ENCODE peak calls at places on chromosomes 6 and 20, in five cellular contexts. S is sigmoid colon, F is stomach, I is ovary, Y is tibial nerve. R is an unnamed sample.

GRCh38 chr6:35099116-35099515 is 42.0 kb downstream of the TCP11 start:
- DNase-seq in S (no peak), F (no peak), I (no peak), Y (no peak), R (no peak)

GRCh38 chr6:128414943-128415342 is 105.5 kb downstream of the PTPRK start:
- DNase-seq in S (no peak), F (no peak), I (no peak), Y (no peak), R (no peak)

GRCh38 chr6:42756713-42757112 is 10.8 kb upstream of the TBCC start:
- DNase-seq in S (no peak), F (no peak), I (no peak), Y (no peak), R (no peak)

GRCh38 chr6:46787871-46788270 is 5.3 kb upstream of the MEP1A start:
- DNase-seq in S (no peak), F (no peak), I (no peak), Y (no peak), R (no peak)

GRCh38 chr6:16388488-16388887 is 150.1 kb downstream of the GMPR start:
- DNase-seq in S (no peak), F (no peak), I (no peak), Y (no peak), R (no peak)

GRCh38 chr6:41452763-41453162 is 93.4 kb upstream of the FOXP4 start:
- DNase-seq in S (no peak), F (no peak), I (no peak), Y (no peak), R (no peak)

GRCh38 chr6:89295981-89296380 is 19.1 kb downstream of the GABRR2 start:
- DNase-seq in S (no peak), F (no peak), I (no peak), Y (no peak), R (no peak)

GRCh38 chr6:34315780-34316179 is 67.0 kb upstream of the SMIM29 start:
- DNase-seq in S (no peak), F (no peak), I (no peak), Y (no peak), R (no peak)

GRCh38 chr6:106739387-106739786 is 110.0 kb downstream of the QRSL1 start:
- DNase-seq in S (peak; percentile 68), F (peak; percentile 84), I (no peak), Y (no peak), R (no peak)

DNA sequence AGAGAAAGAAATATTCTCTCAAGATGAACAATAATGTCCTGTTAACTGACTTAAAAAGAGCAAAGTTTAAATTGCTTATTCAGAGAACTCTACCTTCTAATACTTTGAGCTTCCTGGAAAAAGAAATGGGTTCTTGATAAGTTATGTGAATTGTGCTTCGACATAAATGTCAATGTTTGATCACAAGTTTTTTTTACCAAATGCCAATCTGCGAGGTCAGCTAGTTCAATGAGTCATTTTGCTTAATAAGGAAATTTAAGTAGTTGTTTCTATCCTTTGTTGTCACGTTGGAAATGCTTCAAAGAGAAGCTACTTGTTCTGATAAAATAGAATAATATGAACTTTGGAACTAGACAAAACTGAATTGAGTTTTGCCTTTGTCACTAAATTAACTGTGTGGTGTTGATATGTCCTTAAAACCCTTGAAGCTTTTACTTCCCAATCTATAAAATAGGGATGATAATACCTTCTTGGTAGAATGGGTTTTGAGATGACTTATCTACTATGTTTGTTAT is 642.1 kb upstream of the FLRT3 start:
- DNase-seq in S (no peak), F (no peak), I (no peak), Y (no peak), R (no peak)
- TF ChIP-seq EP300 in S (no peak), F (no peak), I (no peak), Y (no peak), R (no peak)

GRCh38 chr6:37169458-37170272 is at the start of gene PIM1:
- DNase-seq in S (peak; percentile 99), F (peak; percentile 99), I (peak; percentile 100), Y (peak; percentile 99), R (peak; percentile 100)
- TF ChIP-seq POLR2A in S (peak; percentile 79), F (peak; percentile 35), I (peak; percentile 90), Y (peak; percentile 44), R (peak; percentile 98)

DNA sequence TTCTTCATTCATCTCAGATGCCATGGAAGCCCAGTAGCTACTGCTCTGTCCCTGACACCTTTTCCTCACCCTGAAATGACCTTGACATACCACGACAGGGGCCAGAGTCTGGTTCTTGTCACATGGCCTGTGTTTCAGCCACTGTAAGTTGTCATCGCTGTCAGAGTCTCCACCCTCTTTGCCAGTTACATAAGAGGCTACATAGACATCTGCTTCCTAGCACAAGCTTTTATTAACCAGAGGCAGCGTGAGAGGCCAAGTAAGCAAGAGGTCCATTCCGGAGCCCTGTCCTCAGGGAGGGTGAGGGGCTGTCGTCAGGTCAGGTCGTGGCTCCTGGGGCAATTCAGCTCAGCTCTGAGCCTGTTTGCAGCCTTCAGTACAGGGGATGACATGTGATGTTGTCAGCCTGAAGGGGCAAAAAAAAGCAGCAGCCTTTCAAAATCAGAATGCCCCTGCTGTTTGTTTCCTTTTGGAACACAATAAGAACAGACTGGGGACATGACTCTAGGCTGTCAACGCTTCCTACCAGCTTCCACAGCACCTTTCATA is 146.3 kb downstream of the MTFR2 start:
- DNase-seq in S (peak; percentile 86), F (no peak), I (no peak), Y (no peak), R (no peak)
- TF ChIP-seq EP300 in S (peak; percentile 78), F (no peak), I (no peak), Y (peak; percentile 49), R (no peak)

GRCh38 chr6:83517500-83517899 is 5.2 kb downstream of the PRSS35 start:
- DNase-seq in S (no peak), F (no peak), I (no peak), Y (no peak), R (no peak)
- TF ChIP-seq POLR2A in S (no peak), F (no peak), I (no peak), Y (no peak), R (no peak)

DNA sequence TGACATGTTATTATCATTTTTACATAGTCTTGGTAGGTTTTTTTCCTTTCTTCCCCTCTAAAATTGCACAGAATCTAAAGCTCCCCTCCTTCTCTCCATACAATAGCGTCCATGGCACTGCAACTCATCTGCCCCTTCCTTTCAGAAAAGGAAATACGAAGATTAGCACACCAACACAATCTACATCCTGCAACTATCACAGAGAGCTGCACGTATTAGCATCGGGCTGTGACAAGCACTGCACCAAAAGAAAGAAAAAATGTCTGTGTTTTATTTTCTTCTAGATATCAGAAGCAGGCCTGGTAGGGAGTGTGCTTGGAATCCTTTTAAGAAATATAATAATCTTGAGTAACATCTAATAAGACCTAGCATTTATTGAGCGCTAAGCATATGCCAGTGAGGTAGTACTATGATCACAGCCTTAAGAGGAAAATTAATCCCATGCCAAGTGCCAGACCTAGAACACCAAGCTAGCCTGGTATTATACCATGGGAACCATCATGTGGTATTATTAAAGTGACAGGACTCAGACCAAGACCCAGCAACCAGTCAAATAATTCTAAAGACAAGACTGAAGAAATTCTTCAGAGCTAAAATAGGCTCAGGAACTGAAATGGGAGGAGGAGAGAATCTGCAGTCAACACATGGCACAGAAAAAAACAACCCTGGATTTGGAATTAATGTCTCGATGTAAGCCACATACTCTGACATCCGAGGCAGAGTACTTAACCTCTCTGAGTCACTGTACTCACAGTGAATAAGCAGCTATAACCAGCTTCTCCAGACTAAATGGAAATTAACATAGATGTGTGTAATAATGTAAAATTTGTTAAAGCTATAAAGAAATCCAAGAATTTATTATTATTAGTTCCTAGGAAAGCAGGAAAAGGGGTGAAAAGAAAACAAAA is 124.3 kb downstream of the IPCEF1 start:
- DNase-seq in S (no peak), F (no peak), I (no peak), Y (no peak), R (no peak)
- TF ChIP-seq EP300 in S (no peak), F (no peak), I (no peak), Y (no peak), R (no peak)

DNA sequence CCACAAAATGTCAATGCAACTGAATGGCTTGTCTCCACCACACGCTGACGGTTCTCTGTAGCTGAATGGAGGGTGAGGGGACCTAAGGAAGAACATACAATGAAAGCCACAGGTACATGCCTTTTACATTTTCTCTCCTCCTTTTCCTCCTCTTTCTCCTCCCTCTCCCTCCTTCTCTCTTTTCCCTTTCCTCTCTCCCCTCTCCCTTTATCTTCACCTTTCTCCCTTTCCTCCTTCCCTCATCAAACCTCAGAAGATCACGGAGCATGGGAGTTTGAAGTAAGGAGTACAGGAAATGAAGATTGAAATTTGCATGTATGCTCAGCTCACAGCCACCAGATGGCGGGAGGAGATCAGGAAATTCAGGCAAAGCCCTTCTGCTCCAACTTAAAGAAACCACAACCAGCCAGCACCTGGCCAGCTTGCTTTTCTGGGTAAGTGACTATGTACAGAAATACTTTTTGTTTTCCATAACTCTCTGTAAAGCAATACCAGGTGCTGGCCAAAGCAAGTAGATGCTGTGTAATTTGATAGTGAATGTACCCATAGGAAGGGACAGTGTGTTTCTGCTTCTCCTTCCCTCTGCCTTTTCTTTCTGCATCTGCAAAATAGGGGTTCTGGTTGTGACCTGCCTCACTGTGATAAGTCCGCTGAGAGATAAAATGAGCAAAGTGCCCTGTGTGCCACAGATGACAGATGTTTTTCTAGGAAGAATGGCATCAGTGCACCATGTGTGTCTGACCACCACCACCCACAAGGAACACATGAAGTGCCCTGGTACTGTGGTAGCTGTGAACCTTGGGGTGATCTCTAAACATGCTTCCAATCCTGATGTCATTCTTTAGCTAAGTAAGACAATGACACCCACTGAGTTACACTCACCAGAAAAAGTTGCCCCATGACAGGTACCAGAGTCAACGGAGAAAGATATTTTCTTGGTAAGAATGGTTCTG is 18.6 kb upstream of the FOXO3 start:
- DNase-seq in S (peak; percentile 84), F (peak; percentile 81), I (peak; percentile 77), Y (peak; percentile 30), R (peak; percentile 80)
- TF ChIP-seq POLR2A in S (no peak), F (no peak), I (no peak), Y (no peak), R (no peak)

DNA sequence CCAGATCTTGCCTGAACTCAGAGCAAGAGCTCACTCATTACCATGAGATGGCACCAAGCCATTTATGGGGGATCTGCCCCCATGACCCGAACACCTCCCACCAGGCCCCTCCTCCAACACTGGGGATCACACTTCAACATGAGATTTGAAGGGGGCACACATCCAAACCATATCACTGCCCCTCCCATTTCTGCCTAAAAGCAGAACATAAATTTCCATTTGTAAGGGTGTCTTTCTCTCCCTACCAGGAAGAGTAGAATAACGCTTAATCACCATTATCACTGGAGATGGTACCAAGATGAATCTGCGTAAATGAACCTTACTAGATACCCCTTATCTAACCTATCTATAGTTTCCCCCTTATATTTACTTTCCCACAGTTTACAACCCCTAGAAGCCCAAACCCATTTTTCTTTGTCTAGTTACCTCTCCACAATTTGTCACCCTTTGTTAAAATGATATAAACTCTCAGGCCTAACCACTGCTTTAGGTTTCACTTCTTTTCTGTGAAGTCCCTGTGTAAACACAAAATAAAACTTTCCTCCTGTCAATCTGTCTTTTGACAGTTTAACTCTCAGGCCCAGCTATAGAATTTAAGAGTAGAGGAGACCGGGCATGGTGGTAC is 45.6 kb downstream of the PCNA start:
- DNase-seq in S (no peak), F (no peak), I (no peak), Y (no peak), R (no peak)
- TF ChIP-seq EP300 in S (no peak), F (no peak), I (no peak), Y (no peak), R (no peak)